ENCODE peak calls at places on chromosomes 11 and 22, in nine cellular contexts. S is adrenal gland, C is fibroblast of mammary gland, J is H1, Y is cardiac fibroblast, I is NB4, Q is astrocyte of the cerebellum, T is choroid plexus epithelial cell, N is AG09309. Z is an unnamed sample.

GRCh38 chr11:31958086-31958735 is 132.7 kb upstream of the RCN1 start:
- DNase-seq in S (peak; percentile 74), C (peak; percentile 56), J (peak; percentile 47), Y (peak; percentile 66), I (peak; percentile 63), Q (no peak), T (peak; percentile 63), N (no peak), Z (peak; percentile 80)

GRCh38 chr11:65014146-65014960 is at the start of gene ARL2:
- DNase-seq in S (peak; percentile 54), C (peak; percentile 19), J (no peak), Y (no peak), I (no peak), Q (no peak), T (no peak), N (no peak), Z (peak; percentile 43)

GRCh38 chr11:124676386-124676785 is 2.7 kb downstream of the SPA17 start:
- DNase-seq in S (peak; percentile 35), C (peak; percentile 65), J (no peak), Y (peak; percentile 89), I (no peak), Q (no peak), T (peak; percentile 78), N (no peak), Z (peak; percentile 66)

GRCh38 chr22:44755956-44756361 is 3.6 kb downstream of the ARHGAP8 start:
- DNase-seq in S (no peak), C (no peak), J (no peak), Y (no peak), I (no peak), Q (no peak), T (no peak), N (no peak), Z (no peak)

GRCh38 chr11:130122141-130122575 is 37.4 kb upstream of the ST14 start:
- DNase-seq in S (no peak), C (no peak), J (no peak), Y (no peak), I (no peak), Q (no peak), T (peak; percentile 47), N (no peak), Z (no peak)

GRCh38 chr22:22460635-22461034 is 47.9 kb downstream of the ZNF280B start:
- DNase-seq in S (no peak), C (peak; percentile 25), J (no peak), Y (peak; percentile 8), I (peak; percentile 35), Q (no peak), T (peak; percentile 35), N (no peak), Z (no peak)

GRCh38 chr11:118900535-118901384 is 17.1 kb downstream of the CXCR5 start:
- DNase-seq in S (no peak), C (no peak), J (no peak), Y (no peak), I (no peak), Q (no peak), T (no peak), N (no peak), Z (no peak)

GRCh38 chr11:6587360-6587953 is 16.0 kb downstream of the RRP8 start:
- DNase-seq in S (no peak), C (no peak), J (no peak), Y (no peak), I (no peak), Q (no peak), T (no peak), N (no peak), Z (peak; percentile 56)

GRCh38 chr22:23398701-23399366 is 181.3 kb downstream of the IGLL1 start:
- DNase-seq in S (no peak), C (no peak), J (no peak), Y (no peak), I (no peak), Q (no peak), T (no peak), N (no peak), Z (no peak)

DNA sequence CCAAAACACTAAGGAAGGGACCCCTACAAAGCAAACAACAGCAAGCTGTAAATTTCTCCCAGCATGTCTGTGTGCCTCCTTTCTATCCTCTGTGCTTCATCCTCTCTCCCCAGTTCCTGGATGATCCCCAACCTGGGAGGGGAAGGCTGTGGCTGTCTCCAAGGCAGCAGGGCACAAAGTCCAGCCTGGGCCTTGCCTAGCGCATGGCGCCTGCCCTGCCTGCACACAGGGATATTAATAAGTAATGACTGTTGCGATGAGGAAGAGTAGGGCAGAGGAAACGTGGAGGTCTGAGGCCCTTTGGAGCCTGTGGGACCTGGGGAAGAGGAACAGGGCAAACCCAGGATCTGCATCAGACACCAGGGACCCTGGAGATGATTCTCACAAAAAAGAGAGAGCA is 2.0 kb downstream of the USH1C start:
- DNase-seq in S (no peak), C (no peak), J (no peak), Y (no peak), I (no peak), Q (no peak), T (no peak), N (no peak), Z (no peak)
- H3K4me3 ChIP-seq in S (no peak overlapping the region), C (no peak overlapping the region), J (no peak overlapping the region), Y (no peak overlapping the region), I (no peak overlapping the region), Q (no peak overlapping the region), T (no peak overlapping the region), N (no peak overlapping the region), Z (no peak overlapping the region)

GRCh38 chr22:18999416-18999815 is 63.3 kb upstream of the PRODH start:
- DNase-seq in S (no peak), C (no peak), J (no peak), Y (no peak), I (no peak), Q (no peak), T (no peak), N (no peak), Z (no peak)
- H3K4me3 ChIP-seq in S (no peak overlapping the region), C (no peak overlapping the region), J (no peak overlapping the region), Y (no peak overlapping the region), I (no peak overlapping the region), Q (no peak overlapping the region), T (no peak overlapping the region), N (no peak overlapping the region), Z (no peak overlapping the region)

DNA sequence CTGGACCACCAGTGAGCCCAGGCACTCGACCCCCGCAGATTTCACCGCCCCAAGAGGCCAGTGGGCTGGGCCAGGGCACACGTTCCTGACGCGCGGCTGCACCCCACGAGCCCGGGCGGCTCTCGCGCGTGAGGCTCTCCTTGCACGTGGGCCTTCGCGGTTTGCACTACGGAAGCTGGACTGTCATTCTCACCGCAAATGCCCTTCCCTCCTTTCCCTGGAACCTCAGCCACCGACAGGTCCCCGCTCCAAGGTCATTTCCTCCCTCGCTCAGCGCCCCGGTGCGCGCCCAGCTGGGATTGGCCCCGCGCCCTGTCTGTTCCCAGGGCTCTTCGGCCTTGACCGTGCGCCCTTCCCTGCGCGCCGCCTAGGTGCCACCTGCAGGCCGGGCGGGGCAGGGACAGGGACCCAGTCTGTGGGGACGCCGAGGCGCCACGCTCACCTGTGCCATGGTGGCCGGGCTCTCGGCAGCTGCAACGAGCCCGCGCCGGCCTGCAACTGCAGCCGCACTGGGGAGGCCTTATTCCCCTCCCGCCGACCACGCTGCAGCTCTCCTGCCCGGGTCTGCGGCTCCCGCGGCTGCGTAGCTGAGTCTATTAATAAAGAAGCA is 2.1 kb upstream of the CPT1A start:
- DNase-seq in S (peak; percentile 79), C (no peak), J (peak; percentile 67), Y (peak; percentile 56), I (peak; percentile 92), Q (no peak), T (no peak), N (no peak), Z (peak; percentile 87)
- H3K4me3 ChIP-seq in S (no peak overlapping the region), C (no peak overlapping the region), J (peak overlapping the region; percentile 36), Y (peak overlapping the region; percentile 30), I (peak overlapping the region; percentile 59), Q (peak overlapping the region; percentile 20), T (peak overlapping the region; percentile 39), N (no peak overlapping the region), Z (peak overlapping the region; percentile 91)

GRCh38 chr11:128719556-128719824 is 25.6 kb downstream of the FLI1 start:
- DNase-seq in S (no peak), C (no peak), J (no peak), Y (no peak), I (no peak), Q (no peak), T (no peak), N (no peak), Z (no peak)

GRCh38 chr11:128717581-128717980 is 23.7 kb downstream of the FLI1 start:
- DNase-seq in S (no peak), C (no peak), J (no peak), Y (no peak), I (no peak), Q (no peak), T (no peak), N (no peak), Z (no peak)

GRCh38 chr11:128718064-128718463 is 24.2 kb downstream of the FLI1 start:
- DNase-seq in S (no peak), C (no peak), J (no peak), Y (no peak), I (no peak), Q (no peak), T (no peak), N (no peak), Z (no peak)

GRCh38 chr11:128716661-128717210 is 22.9 kb downstream of the FLI1 start:
- DNase-seq in S (no peak), C (no peak), J (no peak), Y (peak; percentile 80), I (no peak), Q (no peak), T (peak; percentile 59), N (no peak), Z (no peak)

GRCh38 chr11:128720522-128720985 is 26.7 kb downstream of the FLI1 start:
- DNase-seq in S (no peak), C (no peak), J (no peak), Y (peak; percentile 72), I (peak; percentile 62), Q (no peak), T (peak; percentile 73), N (no peak), Z (peak; percentile 20)
- H3K4me3 ChIP-seq in S (no peak overlapping the region), C (no peak overlapping the region), J (no peak overlapping the region), Y (no peak overlapping the region), I (no peak overlapping the region), Q (no peak overlapping the region), T (peak overlapping the region; percentile 32), N (no peak overlapping the region), Z (no peak overlapping the region)

DNA sequence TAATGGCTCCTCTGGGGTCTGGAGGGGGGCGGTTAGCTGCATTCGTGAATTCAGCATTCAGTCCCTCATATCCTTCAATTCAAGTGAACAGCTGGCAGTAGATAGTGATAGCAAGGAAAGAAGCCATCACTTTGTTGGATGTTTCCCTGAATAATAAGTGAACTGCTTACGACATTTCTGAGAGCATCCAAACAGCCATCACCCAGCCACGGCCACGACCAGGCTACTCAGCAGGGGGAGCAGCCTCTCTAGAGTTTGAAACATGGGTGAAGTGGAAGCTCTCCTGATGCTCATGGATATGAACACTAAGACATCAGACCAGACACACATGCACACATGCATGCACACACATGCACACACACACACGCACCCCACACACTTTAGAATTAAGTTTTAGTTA is 163.6 kb downstream of the NTM start:
- DNase-seq in S (no peak), C (no peak), J (no peak), Y (no peak), I (no peak), Q (no peak), T (no peak), N (no peak), Z (no peak)
- H3K4me3 ChIP-seq in S (no peak overlapping the region), C (no peak overlapping the region), J (no peak overlapping the region), Y (no peak overlapping the region), I (no peak overlapping the region), Q (no peak overlapping the region), T (no peak overlapping the region), N (no peak overlapping the region), Z (no peak overlapping the region)